ENCODE peak calls at places on chromosomes 4 and X, in five cellular contexts. L, Q, J, W and D are unnamed samples.
A peak's percentile ranks its signal among the peaks of the same experiment; 100 is the strongest.

GRCh38 chrX:46770817-46771163 is 11.9 kb upstream of the SLC9A7 start:
- DNase-seq in L (peak; percentile 83), Q (no peak), J (no peak), W (no peak), D (peak; percentile 68)

GRCh38 chr4:98679738-98680137 is 21.3 kb upstream of the TSPAN5 start:
- DNase-seq in L (no peak), Q (no peak), J (no peak), W (no peak), D (no peak)

GRCh38 chr4:15749001-15749400 is 29.1 kb upstream of the CD38 start:
- DNase-seq in L (no peak), Q (no peak), J (no peak), W (no peak), D (no peak)

GRCh38 chr4:115883862-115884261 is 770.4 kb upstream of the NDST4 start:
- DNase-seq in L (no peak), Q (no peak), J (no peak), W (no peak), D (no peak)

GRCh38 chr4:60605651-60606354 is 594.3 kb upstream of the ADGRL3 start:
- DNase-seq in L (peak; percentile 70), Q (no peak), J (no peak), W (no peak), D (peak; percentile 13)

GRCh38 chrX:47574096-47574553 is 8.1 kb upstream of the TIMP1 start:
- DNase-seq in L (no peak), Q (no peak), J (no peak), W (no peak), D (no peak)

GRCh38 chrX:50097121-50097520 is 103.7 kb downstream of the AKAP4 start:
- DNase-seq in L (no peak), Q (no peak), J (no peak), W (no peak), D (no peak)

GRCh38 chr4:107780665-107781064 is 44.1 kb upstream of the SGMS2 start:
- DNase-seq in L (peak; percentile 15), Q (no peak), J (no peak), W (no peak), D (no peak)

GRCh38 chrX:9919632-9920172 is 47.5 kb upstream of the CLDN34 start:
- DNase-seq in L (no peak), Q (no peak), J (no peak), W (no peak), D (no peak)

GRCh38 chrX:72297953-72298730 is 7.6 kb downstream of the CITED1 start:
- DNase-seq in L (no peak), Q (no peak), J (no peak), W (no peak), D (no peak)

GRCh38 chrX:141405878-141406492 is 163.7 kb upstream of the SPANXC start:
- DNase-seq in L (peak; percentile 78), Q (no peak), J (no peak), W (no peak), D (peak; percentile 68)

GRCh38 chr4:6372649-6373525 is 99.5 kb downstream of the PPP2R2C start:
- DNase-seq in L (no peak), Q (no peak), J (no peak), W (no peak), D (no peak)

GRCh38 chr4:92387459-92388069 is 83.8 kb downstream of the GRID2 start:
- DNase-seq in L (peak; percentile 73), Q (no peak), J (no peak), W (peak; percentile 28), D (peak; percentile 13)

GRCh38 chr4:8112036-8112576 is 46.5 kb downstream of the ABLIM2 start:
- DNase-seq in L (no peak), Q (no peak), J (no peak), W (no peak), D (no peak)

GRCh38 chr4:137819964-137820383 is 287.7 kb upstream of the PCDH18 start:
- DNase-seq in L (peak; percentile 60), Q (no peak), J (no peak), W (peak; percentile 32), D (peak; percentile 5)

GRCh38 chrX:53319614-53320542 is 38.5 kb upstream of the IQSEC2 start:
- DNase-seq in L (no peak), Q (no peak), J (no peak), W (no peak), D (no peak)

GRCh38 chr4:133156096-133156495 is 7.0 kb downstream of the PCDH10 start:
- DNase-seq in L (peak; percentile 57), Q (no peak), J (no peak), W (no peak), D (no peak)

GRCh38 chr4:78585633-78586032 is 34.1 kb downstream of the ANXA3 start:
- DNase-seq in L (no peak), Q (no peak), J (no peak), W (no peak), D (no peak)

GRCh38 chr4:159003420-159004253 is 99.2 kb upstream of the RAPGEF2 start:
- DNase-seq in L (peak; percentile 49), Q (no peak), J (no peak), W (no peak), D (no peak)

GRCh38 chrX:12426420-12426819 is 288.1 kb downstream of the FRMPD4 start:
- DNase-seq in L (no peak), Q (no peak), J (no peak), W (no peak), D (no peak)

GRCh38 chrX:150982786-150983525 is at the start of gene HMGB3:
- DNase-seq in L (peak; percentile 93), Q (peak; percentile 89), J (peak; percentile 79), W (peak; percentile 81), D (peak; percentile 71)

GRCh38 chrX:33205321-33205720 is 6.0 kb downstream of the DMD start:
- DNase-seq in L (no peak), Q (no peak), J (no peak), W (no peak), D (no peak)

GRCh38 chrX:33211356-33212254 is at the start of gene DMD:
- DNase-seq in L (peak; percentile 67), Q (peak; percentile 53), J (peak; percentile 10), W (no peak), D (peak; percentile 66)

GRCh38 chrX:33207056-33207455 is 4.3 kb downstream of the DMD start:
- DNase-seq in L (no peak), Q (no peak), J (no peak), W (no peak), D (no peak)

GRCh38 chrX:33204889-33205288 is 6.5 kb downstream of the DMD start:
- DNase-seq in L (no peak), Q (no peak), J (no peak), W (no peak), D (no peak)

DNA sequence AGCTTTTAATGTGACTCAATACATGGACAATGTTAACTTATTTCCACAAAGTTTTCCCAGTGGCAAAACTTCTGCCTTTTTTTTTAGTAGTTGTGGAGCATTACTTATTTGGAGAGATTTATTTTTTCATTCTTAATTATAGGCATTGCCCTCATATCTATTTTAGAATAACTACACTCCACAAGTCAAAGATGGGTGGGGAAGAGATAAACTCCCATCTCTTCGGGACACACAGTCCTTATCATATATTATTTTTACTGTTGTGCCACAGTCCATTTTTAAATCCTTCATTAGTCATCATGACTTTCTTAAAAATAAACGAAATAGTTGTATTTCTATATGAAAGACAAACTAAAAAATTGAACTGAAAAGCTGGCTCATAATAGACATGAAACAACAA is 1.2 kb downstream of the DMD start:
- DNase-seq in L (no peak), Q (no peak), J (no peak), W (no peak), D (no peak)
- H3K4me3 ChIP-seq in L (peak overlapping the region; percentile 14), Q (peak overlapping the region; percentile 87), J (no peak overlapping the region), W (no peak overlapping the region), D (peak overlapping the region; percentile 43)

GRCh38 chrX:37783284-37783683 is 3.4 kb downstream of the CYBB start:
- DNase-seq in L (no peak), Q (peak; percentile 46), J (no peak), W (no peak), D (no peak)
- H3K4me3 ChIP-seq in L (no peak overlapping the region), Q (no peak overlapping the region), J (no peak overlapping the region), W (no peak overlapping the region), D (no peak overlapping the region)

DNA sequence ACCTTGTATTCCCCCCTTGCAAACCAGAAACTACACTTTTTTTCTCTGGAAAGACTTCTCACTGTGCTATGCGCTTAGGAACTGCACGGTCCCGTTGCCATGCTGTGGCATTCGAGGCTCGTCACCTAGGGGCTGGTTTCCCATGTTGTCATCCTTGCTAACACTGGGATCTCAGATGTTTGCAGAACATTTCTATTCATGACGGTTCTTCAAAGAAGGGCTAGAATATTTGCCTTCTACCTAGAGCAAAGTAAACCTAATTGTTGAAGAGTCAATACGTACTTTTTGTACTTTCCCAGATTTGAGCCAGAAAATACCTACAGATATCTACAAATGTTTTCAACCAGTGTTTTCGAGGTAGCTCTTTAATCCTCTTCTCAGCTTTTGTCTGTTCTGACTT is 41.0 kb downstream of the RS1 start:
- DNase-seq in L (no peak), Q (no peak), J (no peak), W (no peak), D (no peak)
- H3K4me3 ChIP-seq in L (no peak overlapping the region), Q (no peak overlapping the region), J (no peak overlapping the region), W (no peak overlapping the region), D (no peak overlapping the region)

GRCh38 chrX:40170830-40171512 is 73.2 kb upstream of the BCOR start:
- DNase-seq in L (no peak), Q (no peak), J (no peak), W (no peak), D (no peak)
- H3K4me3 ChIP-seq in L (no peak overlapping the region), Q (peak overlapping the region; percentile 6), J (no peak overlapping the region), W (no peak overlapping the region), D (no peak overlapping the region)

DNA sequence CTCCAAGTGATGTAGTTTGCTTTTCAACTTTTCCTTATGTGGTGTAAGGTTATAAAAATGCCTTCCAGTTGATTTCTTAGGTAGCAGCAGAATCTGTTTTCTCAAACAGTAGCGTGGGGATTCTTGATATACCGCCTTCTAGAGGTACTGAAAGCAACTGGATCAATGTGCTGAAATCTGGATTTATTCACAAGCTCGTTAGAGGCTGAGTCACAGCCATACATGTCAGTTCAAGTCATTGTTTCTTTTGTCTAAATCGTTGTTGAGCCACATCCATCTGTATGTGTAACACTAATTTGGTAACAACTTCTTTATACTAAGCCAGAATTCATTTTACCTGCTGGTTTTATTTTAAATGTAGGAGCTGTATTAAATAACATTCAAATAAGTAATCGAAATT is 200.0 kb upstream of the MAD2L1 start:
- DNase-seq in L (no peak), Q (no peak), J (no peak), W (no peak), D (peak; percentile 58)
- H3K4me3 ChIP-seq in L (no peak overlapping the region), Q (no peak overlapping the region), J (no peak overlapping the region), W (no peak overlapping the region), D (no peak overlapping the region)

DNA sequence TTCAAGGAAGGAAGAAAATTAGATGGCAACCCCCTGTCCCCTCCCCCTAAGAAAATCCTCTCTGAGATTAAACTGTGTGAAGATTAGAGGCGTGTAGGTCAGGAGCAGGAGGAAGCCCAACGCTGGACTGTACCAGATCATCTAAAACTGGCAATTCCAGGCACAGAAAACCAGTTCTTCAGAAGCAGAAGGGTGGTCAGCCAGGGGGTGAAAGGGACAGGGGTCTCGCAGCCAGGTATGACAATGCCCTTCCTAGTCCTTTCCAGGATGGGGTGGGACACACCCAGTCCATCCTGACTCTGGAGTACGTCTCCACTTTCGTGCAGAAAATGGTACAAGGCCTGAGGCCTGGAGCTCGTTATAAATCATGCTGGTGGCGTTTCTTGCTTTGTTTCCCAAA is 3.3 kb upstream of the RHOH start:
- DNase-seq in L (no peak), Q (no peak), J (no peak), W (no peak), D (no peak)
- H3K4me3 ChIP-seq in L (no peak overlapping the region), Q (no peak overlapping the region), J (no peak overlapping the region), W (no peak overlapping the region), D (no peak overlapping the region)

GRCh38 chr4:10684631-10685030 is at the start of gene CLNK:
- DNase-seq in L (no peak), Q (no peak), J (no peak), W (no peak), D (no peak)
- H3K4me3 ChIP-seq in L (no peak within 1 kb of the TSS), Q (no peak within 1 kb of the TSS), J (no peak within 1 kb of the TSS), W (no peak within 1 kb of the TSS), D (no peak within 1 kb of the TSS)

GRCh38 chrX:119758682-119759332 is 419 bp downstream of the SOWAHD start:
- DNase-seq in L (no peak), Q (peak; percentile 62), J (no peak), W (no peak), D (no peak)
- H3K4me3 ChIP-seq in L (peak overlapping the region; percentile 32), Q (no peak overlapping the region), J (peak overlapping the region; percentile 21), W (peak overlapping the region; percentile 58), D (peak overlapping the region; percentile 49)